ENCODE peak calls at places on chromosomes 1 and 21, in nine cellular contexts. G is PC-3, X is mucosa of descending colon, D is pancreas, B is lung, O is aorta, T is AG04450, U is OCI-LY7, N is colonic mucosa. Z is an unnamed sample. For H3K9me3, the result is how much of the 10 kb centered on the place peaks cover.

GRCh38 chr1:12407050-12407961 is 177.5 kb downstream of the VPS13D start:
- DNase-seq in G (peak), X (peak), D (no peak), B (no peak), O (no peak), T (peak), U (no peak), N (peak), Z (peak)

GRCh38 chr1:212133319-212133718 is 97.8 kb downstream of the DTL start:
- DNase-seq in G (no peak), X (no peak), D (no peak), B (no peak), O (no peak), T (no peak), U (no peak), N (no peak), Z (peak)

GRCh38 chr1:157948547-157949152 is 44.8 kb upstream of the KIRREL1 start:
- DNase-seq in G (peak), X (peak), D (no peak), B (no peak), O (no peak), T (no peak), U (peak), N (peak), Z (no peak)

GRCh38 chr21:38664821-38665220 is 140.9 kb upstream of the ETS2 start:
- DNase-seq in G (no peak), X (no peak), D (no peak), B (no peak), O (no peak), T (no peak), U (no peak), N (no peak), Z (no peak)

GRCh38 chr1:44212355-44213221 is 683 bp upstream of the DMAP1 start:
- DNase-seq in G (no peak), X (no peak), D (no peak), B (no peak), O (no peak), T (no peak), U (no peak), N (no peak), Z (no peak)

GRCh38 chr1:169107673-169108160 is 1.2 kb downstream of the ATP1B1 start:
- DNase-seq in G (peak), X (peak), D (peak), B (no peak), O (no peak), T (no peak), U (peak), N (peak), Z (no peak)

GRCh38 chr21:32514275-32515055 is 70.9 kb downstream of the TCP10L start:
- DNase-seq in G (no peak), X (no peak), D (no peak), B (no peak), O (no peak), T (no peak), U (no peak), N (no peak), Z (no peak)

GRCh38 chr1:44030606-44031050 is 634 bp downstream of the SLC6A9 start:
- DNase-seq in G (no peak), X (no peak), D (peak), B (no peak), O (peak), T (no peak), U (peak), N (no peak), Z (no peak)

GRCh38 chr1:41285818-41286217 is 43.7 kb upstream of the SCMH1 start:
- DNase-seq in G (no peak), X (no peak), D (no peak), B (no peak), O (no peak), T (no peak), U (no peak), N (no peak), Z (no peak)

GRCh38 chr21:14956826-14957225 is 108.0 kb downstream of the NRIP1 start:
- DNase-seq in G (peak), X (no peak), D (no peak), B (no peak), O (no peak), T (peak), U (no peak), N (no peak), Z (no peak)

GRCh38 chr1:204174958-204175357 is 8.8 kb upstream of the REN start:
- DNase-seq in G (peak), X (no peak), D (no peak), B (no peak), O (no peak), T (no peak), U (no peak), N (no peak), Z (no peak)

GRCh38 chr1:59115865-59116264 is 181.0 kb upstream of the FGGY start:
- DNase-seq in G (no peak), X (no peak), D (no peak), B (no peak), O (no peak), T (no peak), U (no peak), N (no peak), Z (no peak)

GRCh38 chr21:15774590-15774989 is 44.8 kb downstream of the USP25 start:
- DNase-seq in G (peak), X (no peak), D (no peak), B (no peak), O (no peak), T (no peak), U (no peak), N (no peak), Z (no peak)

GRCh38 chr21:43703068-43703880 is 15.7 kb upstream of the PDXK start:
- DNase-seq in G (no peak), X (peak), D (peak), B (no peak), O (no peak), T (no peak), U (no peak), N (peak), Z (no peak)

GRCh38 chr1:33886452-33886851 is 22.6 kb downstream of the HMGB4 start:
- DNase-seq in G (no peak), X (no peak), D (no peak), B (no peak), O (no peak), T (no peak), U (no peak), N (no peak), Z (no peak)

GRCh38 chr1:4021895-4022268 is 121.8 kb upstream of the C1orf174 start:
- DNase-seq in G (no peak), X (no peak), D (no peak), B (no peak), O (no peak), T (no peak), U (no peak), N (no peak), Z (no peak)

GRCh38 chr1:4021153-4021894 is 121.3 kb upstream of the C1orf174 start:
- DNase-seq in G (no peak), X (no peak), D (no peak), B (no peak), O (no peak), T (no peak), U (no peak), N (no peak), Z (no peak)

GRCh38 chr1:4019606-4020331 is 119.7 kb upstream of the C1orf174 start:
- DNase-seq in G (no peak), X (no peak), D (no peak), B (no peak), O (no peak), T (no peak), U (no peak), N (no peak), Z (no peak)

GRCh38 chr1:4018721-4019521 is 118.8 kb upstream of the C1orf174 start:
- DNase-seq in G (no peak), X (no peak), D (no peak), B (no peak), O (no peak), T (no peak), U (no peak), N (no peak), Z (no peak)

GRCh38 chr1:4020411-4020810 is 120.3 kb upstream of the C1orf174 start:
- DNase-seq in G (no peak), X (no peak), D (no peak), B (no peak), O (no peak), T (no peak), U (no peak), N (no peak), Z (no peak)
- H3K9me3 ChIP-seq in G (under half), X (under half), D (under half), B (under half), O (under half), T (half or more), U (under half), N (under half), Z (under half)

GRCh38 chr1:14106679-14107313 is 406.8 kb downstream of the PRDM2 start:
- DNase-seq in G (no peak), X (no peak), D (no peak), B (no peak), O (no peak), T (no peak), U (no peak), N (no peak), Z (no peak)

GRCh38 chr1:14100444-14100843 is 400.5 kb downstream of the PRDM2 start:
- DNase-seq in G (no peak), X (no peak), D (no peak), B (no peak), O (no peak), T (no peak), U (no peak), N (no peak), Z (no peak)

GRCh38 chr1:14102180-14102579 is 402.2 kb downstream of the PRDM2 start:
- DNase-seq in G (no peak), X (no peak), D (no peak), B (no peak), O (no peak), T (no peak), U (no peak), N (no peak), Z (no peak)

GRCh38 chr1:14103878-14104430 is 404.0 kb downstream of the PRDM2 start:
- DNase-seq in G (no peak), X (no peak), D (no peak), B (no peak), O (no peak), T (no peak), U (no peak), N (no peak), Z (no peak)

GRCh38 chr1:14100916-14101315 is 400.9 kb downstream of the PRDM2 start:
- DNase-seq in G (no peak), X (no peak), D (no peak), B (no peak), O (no peak), T (no peak), U (no peak), N (no peak), Z (no peak)
- H3K9me3 ChIP-seq in G (under half), X (under half), D (under half), B (under half), O (under half), T (under half), U (under half), N (under half), Z (under half)

GRCh38 chr1:83123019-83123418 is 875.9 kb downstream of the TTLL7 start:
- DNase-seq in G (no peak), X (no peak), D (no peak), B (no peak), O (no peak), T (no peak), U (no peak), N (no peak), Z (no peak)
- H3K9me3 ChIP-seq in G (under half), X (under half), D (under half), B (under half), O (under half), T (under half), U (under half), N (under half), Z (under half)

DNA sequence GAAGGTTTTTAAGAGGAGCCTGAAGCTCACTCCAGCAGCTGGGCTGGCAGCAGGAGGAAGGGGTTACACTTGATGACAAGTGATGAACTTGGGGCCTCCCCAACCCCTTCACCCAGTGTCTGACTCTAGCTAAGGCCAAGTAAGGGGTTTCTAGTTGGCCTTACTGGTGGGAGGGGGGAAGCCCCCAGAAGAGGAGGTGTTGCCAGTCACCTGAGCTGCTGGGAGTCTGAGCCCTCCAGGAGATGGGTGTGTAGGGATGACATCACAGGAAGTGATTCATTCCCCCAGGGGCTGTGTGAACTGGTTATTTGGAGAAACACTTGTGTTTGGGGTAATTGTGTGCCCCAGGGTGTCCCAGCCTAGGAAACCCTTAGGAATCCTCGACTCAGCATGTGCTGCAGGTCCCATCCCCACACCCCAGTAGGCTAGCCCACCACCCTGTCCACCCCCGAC is 3.1 kb downstream of the PADI1 start:
- DNase-seq in G (peak), X (no peak), D (no peak), B (no peak), O (no peak), T (no peak), U (peak), N (no peak), Z (no peak)
- H3K9me3 ChIP-seq in G (under half), X (under half), D (under half), B (under half), O (under half), T (under half), U (under half), N (under half), Z (under half)

DNA sequence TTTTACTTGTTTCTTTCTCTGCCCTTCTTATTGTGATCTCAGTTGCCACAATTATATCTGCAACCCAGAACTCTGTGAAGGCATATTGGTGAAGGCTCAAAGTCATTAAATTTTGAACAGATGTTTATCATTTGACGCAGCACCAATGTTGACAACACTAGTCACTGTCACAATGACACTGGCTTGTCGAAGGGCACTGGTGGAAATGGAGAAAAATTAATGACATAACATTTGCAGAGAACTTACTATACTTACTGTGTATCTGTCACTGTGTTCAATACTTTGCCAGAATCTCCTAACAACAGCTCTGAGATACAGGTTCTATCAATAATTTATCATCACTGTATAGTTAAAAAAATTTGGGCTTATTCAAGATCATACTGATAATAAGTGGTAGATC is 1213.7 kb downstream of the NCAM2 start:
- DNase-seq in G (no peak), X (no peak), D (no peak), B (no peak), O (no peak), T (no peak), U (no peak), N (no peak), Z (no peak)
- H3K9me3 ChIP-seq in G (under half), X (under half), D (under half), B (under half), O (under half), T (under half), U (under half), N (under half), Z (under half)

GRCh38 chr1:184386271-184387068 is at the start of gene C1orf21:
- DNase-seq in G (peak), X (peak), D (peak), B (peak), O (peak), T (peak), U (no peak), N (peak), Z (peak)
- H3K9me3 ChIP-seq in G (under half), X (under half), D (under half), B (under half), O (under half), T (under half), U (under half), N (under half), Z (under half)

DNA sequence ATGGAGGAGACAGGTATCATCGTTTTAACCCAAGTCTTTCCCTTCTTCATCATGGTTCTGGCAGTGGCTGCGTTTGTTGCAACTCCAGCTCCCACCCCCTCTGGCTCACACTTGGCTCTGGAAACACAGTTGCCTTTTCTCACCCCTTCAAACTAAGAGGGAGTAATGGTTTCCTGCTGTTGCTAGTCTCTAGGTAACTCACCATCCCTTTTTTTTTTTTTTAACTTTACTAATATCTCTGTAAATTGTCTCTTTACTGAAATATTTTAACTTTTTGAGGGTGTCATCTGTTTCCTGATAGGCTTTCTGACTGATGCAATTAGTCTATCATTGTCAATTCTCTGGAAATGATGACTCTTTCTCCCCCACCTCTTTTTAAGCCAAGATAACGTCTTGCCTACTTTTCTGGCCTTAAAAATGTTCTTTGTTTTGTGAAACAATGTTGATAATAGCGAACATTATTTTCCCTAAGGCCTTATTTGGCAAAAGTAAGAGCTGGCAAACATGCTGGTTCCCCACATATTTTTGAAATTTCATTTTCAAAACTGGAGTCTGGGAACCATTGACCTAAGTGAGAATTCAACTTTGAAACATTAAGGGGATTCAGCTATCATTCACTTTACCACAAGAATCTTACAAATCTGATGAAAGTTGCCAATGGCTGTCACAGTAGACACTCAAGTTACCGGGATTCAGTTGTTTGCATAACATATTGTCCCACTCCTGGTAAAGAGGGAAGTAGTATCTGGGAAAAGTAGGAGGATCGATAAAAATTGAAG is 85.3 kb downstream of the LEPR start:
- DNase-seq in G (no peak), X (no peak), D (no peak), B (no peak), O (no peak), T (no peak), U (no peak), N (no peak), Z (no peak)
- H3K9me3 ChIP-seq in G (under half), X (under half), D (under half), B (under half), O (under half), T (under half), U (under half), N (under half), Z (under half)

DNA sequence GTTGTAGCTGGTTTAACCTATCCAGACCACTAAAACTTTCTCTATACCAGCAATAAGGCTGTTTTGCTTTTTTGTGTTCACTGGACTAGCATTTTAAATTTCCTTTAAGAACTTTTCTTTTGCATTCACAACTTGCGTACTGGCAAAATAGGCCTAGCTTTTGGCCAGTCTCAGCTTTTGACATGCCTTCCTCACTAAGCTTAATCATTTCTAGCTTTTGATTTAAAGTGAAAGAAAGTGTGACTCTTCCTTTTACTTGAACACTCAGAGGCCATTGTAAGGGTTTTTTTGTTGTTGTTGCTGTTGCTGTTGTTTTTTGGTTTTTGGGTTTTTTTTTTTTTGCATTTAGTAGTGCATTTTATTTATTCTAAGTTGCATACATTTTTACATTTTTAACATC is 15.2 kb downstream of the RPAP2 start:
- DNase-seq in G (no peak), X (no peak), D (no peak), B (no peak), O (no peak), T (no peak), U (no peak), N (no peak), Z (no peak)
- H3K9me3 ChIP-seq in G (under half), X (under half), D (under half), B (under half), O (under half), T (under half), U (under half), N (under half), Z (under half)

GRCh38 chr1:152679454-152679853 is 4.4 kb downstream of the LCE2C start:
- DNase-seq in G (no peak), X (peak), D (no peak), B (no peak), O (no peak), T (no peak), U (no peak), N (no peak), Z (no peak)
- H3K9me3 ChIP-seq in G (under half), X (under half), D (under half), B (under half), O (under half), T (under half), U (under half), N (under half), Z (under half)

DNA sequence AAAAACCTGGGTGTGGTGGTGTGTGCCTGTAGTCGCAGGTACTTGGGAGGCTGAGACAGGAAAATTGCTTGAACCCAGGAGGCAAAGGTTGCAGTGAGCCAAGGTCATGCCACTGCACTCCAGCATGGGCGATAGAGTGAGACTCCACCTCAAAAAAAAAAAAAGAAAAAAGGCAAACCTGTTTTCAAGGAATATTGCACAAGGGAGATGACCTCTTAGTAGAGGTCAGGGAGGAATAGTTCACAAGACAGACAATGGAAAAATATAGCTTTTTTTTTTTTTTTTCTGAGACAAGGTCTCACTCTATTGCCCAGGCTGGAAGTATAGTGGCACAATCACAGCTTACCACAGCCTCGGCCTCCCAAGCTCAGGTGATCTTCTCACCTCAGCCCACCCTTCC is 22.5 kb upstream of the SUCO start:
- DNase-seq in G (no peak), X (no peak), D (no peak), B (no peak), O (no peak), T (no peak), U (no peak), N (no peak), Z (no peak)
- H3K9me3 ChIP-seq in G (under half), X (under half), D (under half), B (under half), O (under half), T (under half), U (under half), N (under half), Z (under half)

Z was measured in prostate gland.